ENCODE peak calls at places on chromosomes 3 and 15, in six cellular contexts. M is BE2C, T is astrocyte, B is upper lobe of right lung, S is left lung, O is MM.1S. C is an unnamed sample.

GRCh38 chr3:58411036-58411435 is 22.6 kb downstream of the PDHB start:
- DNase-seq in T (no peak), S (no peak), B (no peak), M (no peak), O (no peak), C (no peak)

GRCh38 chr15:29734917-29735572 is 87.2 kb downstream of the TJP1 start:
- DNase-seq in B (no peak), M (no peak), S (no peak), O (no peak), T (peak; percentile 40), C (no peak)

GRCh38 chr15:83066034-83066760 is 855 bp downstream of the BTBD1 start:
- DNase-seq in O (no peak), S (no peak), B (no peak), T (no peak), M (no peak), C (no peak)

GRCh38 chr3:185935465-185936263 is 2.1 kb downstream of the TRA2B start:
- DNase-seq in M (no peak), S (no peak), O (no peak), T (peak; percentile 47), B (no peak), C (no peak)

GRCh38 chr3:189563841-189564563 is 67.2 kb upstream of the TP63 start:
- DNase-seq in T (peak; percentile 96), O (peak; percentile 89), B (no peak), S (peak; percentile 33), M (no peak), C (peak; percentile 45)

GRCh38 chr15:31024979-31025378 is 33.6 kb upstream of the MTMR10 start:
- DNase-seq in O (no peak), S (no peak), T (peak; percentile 21), M (no peak), B (no peak), C (no peak)

GRCh38 chr3:58164199-58164879 is 46.4 kb downstream of the DNASE1L3 start:
- DNase-seq in O (no peak), M (peak; percentile 15), S (peak; percentile 77), T (peak; percentile 75), B (peak; percentile 87), C (no peak)

GRCh38 chr3:29406433-29406832 is 125.6 kb downstream of the RBMS3 start:
- DNase-seq in T (no peak), B (no peak), S (no peak), O (no peak), M (no peak), C (no peak)

GRCh38 chr15:89790661-89791060 is 14.5 kb downstream of the MESP2 start:
- DNase-seq in M (no peak), T (no peak), O (no peak), B (no peak), S (no peak), C (no peak)

GRCh38 chr3:73504255-73504654 is 120.5 kb downstream of the PDZRN3 start:
- DNase-seq in B (no peak), S (no peak), O (no peak), T (no peak), M (no peak), C (no peak)

GRCh38 chr3:169394316-169394715 is 269.2 kb downstream of the MECOM start:
- DNase-seq in O (no peak), M (no peak), T (no peak), B (no peak), S (no peak), C (no peak)

GRCh38 chr15:68228143-68228970 is 1.2 kb downstream of the CLN6 start:
- DNase-seq in S (no peak), M (no peak), B (no peak), T (no peak), O (peak; percentile 46), C (no peak)

GRCh38 chr3:153070153-153070868 is 91.7 kb upstream of the RAP2B start:
- DNase-seq in B (no peak), O (peak; percentile 47), M (no peak), T (peak; percentile 76), S (no peak), C (no peak)

GRCh38 chr3:114896978-114897377 is 250.1 kb downstream of the ZBTB20 start:
- DNase-seq in M (no peak), B (no peak), S (no peak), O (no peak), T (no peak), C (no peak)

GRCh38 chr15:80203361-80203885 is 48.6 kb downstream of the CTXND1 start:
- DNase-seq in T (no peak), M (no peak), O (no peak), B (no peak), S (no peak), C (no peak)

GRCh38 chr3:195583831-195584542 is at the start of gene APOD:
- DNase-seq in S (peak; percentile 48), M (no peak), T (peak; percentile 3), O (no peak), B (no peak), C (no peak)

GRCh38 chr15:97654677-97655076 is 305.8 kb upstream of the ARRDC4 start:
- DNase-seq in M (no peak), S (no peak), T (no peak), B (no peak), O (no peak), C (no peak)

GRCh38 chr3:184788751-184789150 is 23.2 kb upstream of the VPS8 start:
- DNase-seq in O (no peak), M (no peak), B (no peak), T (peak; percentile 23), S (no peak), C (no peak)

GRCh38 chr3:3192481-3192764 is 12.9 kb upstream of the CRBN start:
- DNase-seq in M (no peak), T (no peak), B (no peak), O (no peak), S (no peak), C (no peak)

GRCh38 chr3:12987602-12988001 is 85.6 kb downstream of the IQSEC1 start:
- DNase-seq in T (no peak), B (no peak), S (no peak), M (no peak), O (no peak), C (no peak)

GRCh38 chr3:183307749-183308148 is 54.7 kb downstream of the B3GNT5 start:
- DNase-seq in O (no peak), M (no peak), S (no peak), T (no peak), B (no peak), C (no peak)

GRCh38 chr15:83914906-83915305 is 261.0 kb downstream of the ADAMTSL3 start:
- DNase-seq in T (no peak), O (no peak), S (no peak), B (no peak), M (no peak), C (no peak)

GRCh38 chr3:78277793-78278192 is 1237.9 kb downstream of the ROBO2 start:
- DNase-seq in B (no peak), M (no peak), O (peak; percentile 91), S (no peak), T (no peak), C (no peak)

GRCh38 chr3:176650478-176650877 is 546.8 kb downstream of the TBL1XR1 start:
- DNase-seq in O (no peak), M (no peak), B (no peak), S (no peak), T (peak; percentile 12), C (no peak)
- TF ChIP-seq CTCF in O (peak; percentile 20), M (peak; percentile 23), B (no peak), S (no peak), T (no peak), C (no peak)

GRCh38 chr15:52737720-52738119 is 52.4 kb downstream of the ONECUT1 start:
- DNase-seq in M (no peak), S (no peak), T (no peak), B (no peak), O (no peak), C (no peak)

GRCh38 chr15:52734329-52734728 is 55.1 kb upstream of the ATOSA start:
- DNase-seq in M (no peak), T (no peak), B (no peak), S (no peak), O (no peak), C (no peak)

GRCh38 chr15:52733078-52733477 is 53.9 kb upstream of the ATOSA start:
- DNase-seq in O (no peak), S (no peak), B (no peak), T (no peak), M (no peak), C (no peak)

GRCh38 chr15:52733696-52734255 is 54.6 kb upstream of the ATOSA start:
- DNase-seq in T (no peak), S (no peak), O (no peak), M (no peak), B (no peak), C (no peak)

DNA sequence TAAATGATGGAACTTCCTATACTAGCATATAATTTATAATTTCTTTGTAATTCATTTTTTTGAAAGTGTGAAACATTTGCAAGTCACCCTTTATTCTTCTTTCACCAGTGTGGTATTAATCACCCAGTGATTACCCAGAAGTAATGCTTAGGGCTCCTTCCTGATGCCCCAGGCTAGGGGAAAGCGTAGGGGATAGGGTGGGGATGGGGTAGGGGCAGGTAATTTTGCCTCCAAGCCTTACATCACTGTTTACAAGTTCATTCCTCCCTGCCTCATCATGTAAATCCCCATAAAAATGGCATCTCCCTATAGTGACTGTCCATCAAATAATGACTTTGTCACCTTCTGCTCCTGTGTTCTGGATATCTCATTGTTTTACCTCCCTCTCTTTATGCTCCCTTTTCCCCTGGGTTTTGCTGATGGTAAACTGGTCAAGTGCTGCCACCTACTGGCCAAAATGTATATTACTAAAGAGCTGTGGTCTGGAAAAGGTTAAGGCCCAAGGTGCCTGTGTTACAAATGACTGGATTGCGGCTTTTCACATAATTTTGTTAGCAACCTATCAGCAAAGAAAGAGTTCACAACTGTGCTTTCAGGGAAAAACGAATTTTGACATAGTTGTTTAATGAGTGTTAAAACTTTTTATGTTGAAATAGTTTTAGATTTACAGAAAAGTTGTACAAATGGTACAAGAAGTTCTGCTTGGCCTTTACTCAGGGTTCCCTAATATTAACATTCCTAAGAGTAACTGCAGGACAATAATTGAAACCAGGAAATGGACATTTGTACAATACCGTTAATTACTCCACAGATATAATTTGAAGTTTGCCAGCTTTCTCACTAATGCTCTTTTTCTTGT is 54.7 kb downstream of the ONECUT1 start:
- DNase-seq in O (peak; percentile 80), M (peak; percentile 64), T (peak; percentile 43), B (no peak), S (no peak), C (peak; percentile 74)
- TF ChIP-seq CTCF in O (peak; percentile 83), M (peak; percentile 81), T (peak; percentile 78), B (peak; percentile 85), S (peak; percentile 78), C (peak; percentile 51)

GRCh38 chr15:41018534-41018933 is 65.3 kb downstream of the CHAC1 start:
- DNase-seq in B (no peak), S (no peak), T (peak; percentile 28), O (peak; percentile 67), M (no peak), C (no peak)
- TF ChIP-seq CTCF in B (peak; percentile 55), S (peak; percentile 33), T (peak; percentile 20), O (peak; percentile 49), M (no peak), C (peak; percentile 18)

GRCh38 chr3:40846466-40846865 is 321.7 kb downstream of the ZNF621 start:
- DNase-seq in M (no peak), S (no peak), T (no peak), O (no peak), B (no peak), C (no peak)

GRCh38 chr3:40845447-40845846 is 320.7 kb downstream of the ZNF621 start:
- DNase-seq in T (no peak), M (no peak), S (no peak), O (no peak), B (no peak), C (no peak)

GRCh38 chr3:40848411-40848810 is 323.7 kb downstream of the ZNF621 start:
- DNase-seq in M (no peak), B (no peak), O (no peak), T (no peak), S (no peak), C (no peak)

GRCh38 chr3:40845916-40846315 is 321.2 kb downstream of the ZNF621 start:
- DNase-seq in B (no peak), S (no peak), M (no peak), T (no peak), O (no peak), C (no peak)

GRCh38 chr3:40847571-40847992 is 322.8 kb downstream of the ZNF621 start:
- DNase-seq in O (no peak), B (no peak), T (peak; percentile 52), S (no peak), M (no peak), C (no peak)
- TF ChIP-seq CTCF in O (no peak), B (no peak), T (no peak), S (no peak), M (peak; percentile 14), C (no peak)